ENCODE peak calls at places on chromosomes 7 and 10, in eight cellular contexts. One of them, this sample, is unnamed.

GRCh38 chr10:79136227-79137005 is 67.7 kb downstream of the ZMIZ1 start:
- DNase-seq in T-cell: no peak
- DNase-seq in activated CD8-positive, alpha-beta memory T cell treated with anti-CD3 and anti-CD28 coated beads, Interleukin-2, amount 50 U/mL, for 48 hours: no peak
- DNase-seq in HCT116: no peak
- DNase-seq in A673: no peak
- DNase-seq in OCI-LY7: peak; percentile 17
- DNase-seq in iris pigment epithelial cell: no peak
- DNase-seq in T-helper 2 cell: no peak
- DNase-seq in this sample: no peak

GRCh38 chr10:104080762-104081161 is 4.9 kb downstream of the COL17A1 start:
- DNase-seq in T-cell: no peak
- DNase-seq in activated CD8-positive, alpha-beta memory T cell treated with anti-CD3 and anti-CD28 coated beads, Interleukin-2, amount 50 U/mL, for 48 hours: no peak
- DNase-seq in HCT116: peak; percentile 59
- DNase-seq in A673: peak; percentile 5
- DNase-seq in OCI-LY7: peak; percentile 39
- DNase-seq in iris pigment epithelial cell: peak; percentile 44
- DNase-seq in T-helper 2 cell: no peak
- DNase-seq in this sample: peak; percentile 13

GRCh38 chr7:134165266-134165665 is 38.1 kb downstream of the LRGUK start:
- DNase-seq in T-cell: no peak
- DNase-seq in activated CD8-positive, alpha-beta memory T cell treated with anti-CD3 and anti-CD28 coated beads, Interleukin-2, amount 50 U/mL, for 48 hours: no peak
- DNase-seq in HCT116: no peak
- DNase-seq in A673: no peak
- DNase-seq in OCI-LY7: no peak
- DNase-seq in iris pigment epithelial cell: no peak
- DNase-seq in T-helper 2 cell: no peak
- DNase-seq in this sample: no peak

GRCh38 chr10:97347317-97347716 is 12.8 kb upstream of the FRAT2 start:
- DNase-seq in T-cell: no peak
- DNase-seq in activated CD8-positive, alpha-beta memory T cell treated with anti-CD3 and anti-CD28 coated beads, Interleukin-2, amount 50 U/mL, for 48 hours: no peak
- DNase-seq in HCT116: no peak
- DNase-seq in A673: no peak
- DNase-seq in OCI-LY7: no peak
- DNase-seq in iris pigment epithelial cell: no peak
- DNase-seq in T-helper 2 cell: no peak
- DNase-seq in this sample: no peak

GRCh38 chr7:29877196-29877595 is 70.9 kb downstream of the WIPF3 start:
- DNase-seq in T-cell: no peak
- DNase-seq in activated CD8-positive, alpha-beta memory T cell treated with anti-CD3 and anti-CD28 coated beads, Interleukin-2, amount 50 U/mL, for 48 hours: no peak
- DNase-seq in HCT116: no peak
- DNase-seq in A673: no peak
- DNase-seq in OCI-LY7: no peak
- DNase-seq in iris pigment epithelial cell: no peak
- DNase-seq in T-helper 2 cell: no peak
- DNase-seq in this sample: no peak

GRCh38 chr7:47635091-47636090 is 53.5 kb upstream of the TNS3 start:
- DNase-seq in T-cell: no peak
- DNase-seq in activated CD8-positive, alpha-beta memory T cell treated with anti-CD3 and anti-CD28 coated beads, Interleukin-2, amount 50 U/mL, for 48 hours: no peak
- DNase-seq in HCT116: no peak
- DNase-seq in A673: no peak
- DNase-seq in OCI-LY7: no peak
- DNase-seq in iris pigment epithelial cell: no peak
- DNase-seq in T-helper 2 cell: no peak
- DNase-seq in this sample: peak; percentile 78

GRCh38 chr7:57225666-57226065 is 93.4 kb upstream of the ZNF479 start:
- DNase-seq in T-cell: no peak
- DNase-seq in activated CD8-positive, alpha-beta memory T cell treated with anti-CD3 and anti-CD28 coated beads, Interleukin-2, amount 50 U/mL, for 48 hours: no peak
- DNase-seq in HCT116: no peak
- DNase-seq in A673: no peak
- DNase-seq in OCI-LY7: no peak
- DNase-seq in iris pigment epithelial cell: no peak
- DNase-seq in T-helper 2 cell: no peak
- DNase-seq in this sample: no peak

GRCh38 chr10:122841569-122841968 is 4.1 kb downstream of the CUZD1 start:
- DNase-seq in T-cell: no peak
- DNase-seq in activated CD8-positive, alpha-beta memory T cell treated with anti-CD3 and anti-CD28 coated beads, Interleukin-2, amount 50 U/mL, for 48 hours: no peak
- DNase-seq in HCT116: no peak
- DNase-seq in A673: no peak
- DNase-seq in OCI-LY7: no peak
- DNase-seq in iris pigment epithelial cell: no peak
- DNase-seq in T-helper 2 cell: no peak
- DNase-seq in this sample: no peak

GRCh38 chr10:23422003-23422411 is 16.9 kb upstream of the OTUD1 start:
- DNase-seq in T-cell: no peak
- DNase-seq in activated CD8-positive, alpha-beta memory T cell treated with anti-CD3 and anti-CD28 coated beads, Interleukin-2, amount 50 U/mL, for 48 hours: no peak
- DNase-seq in HCT116: no peak
- DNase-seq in A673: no peak
- DNase-seq in OCI-LY7: no peak
- DNase-seq in iris pigment epithelial cell: peak; percentile 8
- DNase-seq in T-helper 2 cell: no peak
- DNase-seq in this sample: peak; percentile 22

GRCh38 chr10:95237376-95238170 is 43.5 kb downstream of the ACSM6 start:
- DNase-seq in T-cell: no peak
- DNase-seq in activated CD8-positive, alpha-beta memory T cell treated with anti-CD3 and anti-CD28 coated beads, Interleukin-2, amount 50 U/mL, for 48 hours: no peak
- DNase-seq in HCT116: no peak
- DNase-seq in A673: no peak
- DNase-seq in OCI-LY7: peak; percentile 40
- DNase-seq in iris pigment epithelial cell: peak; percentile 44
- DNase-seq in T-helper 2 cell: no peak
- DNase-seq in this sample: no peak

GRCh38 chr7:17497549-17498193 is 199.2 kb downstream of the AHR start:
- DNase-seq in T-cell: no peak
- DNase-seq in activated CD8-positive, alpha-beta memory T cell treated with anti-CD3 and anti-CD28 coated beads, Interleukin-2, amount 50 U/mL, for 48 hours: no peak
- DNase-seq in HCT116: no peak
- DNase-seq in A673: no peak
- DNase-seq in OCI-LY7: no peak
- DNase-seq in iris pigment epithelial cell: no peak
- DNase-seq in T-helper 2 cell: no peak
- DNase-seq in this sample: no peak

GRCh38 chr10:104819731-104820130 is 178.6 kb downstream of the SORCS3 start:
- DNase-seq in T-cell: no peak
- DNase-seq in activated CD8-positive, alpha-beta memory T cell treated with anti-CD3 and anti-CD28 coated beads, Interleukin-2, amount 50 U/mL, for 48 hours: no peak
- DNase-seq in HCT116: no peak
- DNase-seq in A673: no peak
- DNase-seq in OCI-LY7: no peak
- DNase-seq in iris pigment epithelial cell: no peak
- DNase-seq in T-helper 2 cell: no peak
- DNase-seq in this sample: no peak

GRCh38 chr7:47982610-47983009 is 3.2 kb upstream of the HUS1 start:
- DNase-seq in T-cell: no peak
- DNase-seq in activated CD8-positive, alpha-beta memory T cell treated with anti-CD3 and anti-CD28 coated beads, Interleukin-2, amount 50 U/mL, for 48 hours: no peak
- DNase-seq in HCT116: no peak
- DNase-seq in A673: peak; percentile 37
- DNase-seq in OCI-LY7: no peak
- DNase-seq in iris pigment epithelial cell: no peak
- DNase-seq in T-helper 2 cell: no peak
- DNase-seq in this sample: no peak

GRCh38 chr10:60358282-60358681 is 31.4 kb downstream of the ANK3 start:
- DNase-seq in T-cell: no peak
- DNase-seq in activated CD8-positive, alpha-beta memory T cell treated with anti-CD3 and anti-CD28 coated beads, Interleukin-2, amount 50 U/mL, for 48 hours: no peak
- DNase-seq in HCT116: no peak
- DNase-seq in A673: no peak
- DNase-seq in OCI-LY7: no peak
- DNase-seq in iris pigment epithelial cell: no peak
- DNase-seq in T-helper 2 cell: no peak
- DNase-seq in this sample: no peak

GRCh38 chr10:17354781-17355180 is 99.6 kb downstream of the ST8SIA6 start:
- DNase-seq in T-cell: no peak
- DNase-seq in activated CD8-positive, alpha-beta memory T cell treated with anti-CD3 and anti-CD28 coated beads, Interleukin-2, amount 50 U/mL, for 48 hours: no peak
- DNase-seq in HCT116: no peak
- DNase-seq in A673: no peak
- DNase-seq in OCI-LY7: no peak
- DNase-seq in iris pigment epithelial cell: peak; percentile 12
- DNase-seq in T-helper 2 cell: no peak
- DNase-seq in this sample: peak; percentile 8

GRCh38 chr7:135976312-135977019 is 693 bp downstream of the MTPN start:
- DNase-seq in T-cell: peak; percentile 26
- DNase-seq in activated CD8-positive, alpha-beta memory T cell treated with anti-CD3 and anti-CD28 coated beads, Interleukin-2, amount 50 U/mL, for 48 hours: no peak
- DNase-seq in HCT116: peak; percentile 3
- DNase-seq in A673: no peak
- DNase-seq in OCI-LY7: peak; percentile 64
- DNase-seq in iris pigment epithelial cell: peak; percentile 9
- DNase-seq in T-helper 2 cell: no peak
- DNase-seq in this sample: no peak

GRCh38 chr7:28179081-28180030 is 1.2 kb downstream of the JAZF1 start:
- DNase-seq in T-cell: peak; percentile 68
- DNase-seq in activated CD8-positive, alpha-beta memory T cell treated with anti-CD3 and anti-CD28 coated beads, Interleukin-2, amount 50 U/mL, for 48 hours: peak; percentile 77
- DNase-seq in HCT116: no peak
- DNase-seq in A673: peak; percentile 39
- DNase-seq in OCI-LY7: peak; percentile 80
- DNase-seq in iris pigment epithelial cell: peak; percentile 66
- DNase-seq in T-helper 2 cell: peak; percentile 65
- DNase-seq in this sample: peak; percentile 89

GRCh38 chr7:136214356-136214755 is 237.2 kb upstream of the MTPN start:
- DNase-seq in T-cell: no peak
- DNase-seq in activated CD8-positive, alpha-beta memory T cell treated with anti-CD3 and anti-CD28 coated beads, Interleukin-2, amount 50 U/mL, for 48 hours: no peak
- DNase-seq in HCT116: peak; percentile 0
- DNase-seq in A673: no peak
- DNase-seq in OCI-LY7: no peak
- DNase-seq in iris pigment epithelial cell: peak; percentile 0
- DNase-seq in T-helper 2 cell: no peak
- DNase-seq in this sample: no peak

GRCh38 chr7:99551767-99552463 is at the start of gene FAM200A:
- DNase-seq in T-cell: peak; percentile 89
- DNase-seq in activated CD8-positive, alpha-beta memory T cell treated with anti-CD3 and anti-CD28 coated beads, Interleukin-2, amount 50 U/mL, for 48 hours: peak; percentile 93
- DNase-seq in HCT116: peak; percentile 92
- DNase-seq in A673: peak; percentile 97
- DNase-seq in OCI-LY7: peak; percentile 92
- DNase-seq in iris pigment epithelial cell: peak; percentile 92
- DNase-seq in T-helper 2 cell: peak; percentile 65
- DNase-seq in this sample: peak; percentile 97

GRCh38 chr7:57364933-57365710 is 84.9 kb upstream of the ZNF716 start:
- DNase-seq in T-cell: no peak
- DNase-seq in activated CD8-positive, alpha-beta memory T cell treated with anti-CD3 and anti-CD28 coated beads, Interleukin-2, amount 50 U/mL, for 48 hours: no peak
- DNase-seq in HCT116: no peak
- DNase-seq in A673: no peak
- DNase-seq in OCI-LY7: no peak
- DNase-seq in iris pigment epithelial cell: no peak
- DNase-seq in T-helper 2 cell: no peak
- DNase-seq in this sample: no peak

GRCh38 chr7:99762680-99763327 is 21.2 kb downstream of the CYP3A4 start:
- DNase-seq in T-cell: no peak
- DNase-seq in activated CD8-positive, alpha-beta memory T cell treated with anti-CD3 and anti-CD28 coated beads, Interleukin-2, amount 50 U/mL, for 48 hours: no peak
- DNase-seq in HCT116: no peak
- DNase-seq in A673: no peak
- DNase-seq in OCI-LY7: no peak
- DNase-seq in iris pigment epithelial cell: peak; percentile 88
- DNase-seq in T-helper 2 cell: no peak
- DNase-seq in this sample: peak; percentile 93

GRCh38 chr7:49852619-49853462 is 79.4 kb downstream of the VWC2 start:
- DNase-seq in T-cell: no peak
- DNase-seq in activated CD8-positive, alpha-beta memory T cell treated with anti-CD3 and anti-CD28 coated beads, Interleukin-2, amount 50 U/mL, for 48 hours: no peak
- DNase-seq in HCT116: peak; percentile 13
- DNase-seq in A673: peak; percentile 44
- DNase-seq in OCI-LY7: peak; percentile 77
- DNase-seq in iris pigment epithelial cell: peak; percentile 41
- DNase-seq in T-helper 2 cell: no peak
- DNase-seq in this sample: peak; percentile 14

GRCh38 chr7:16359201-16359600 is 62.1 kb downstream of the CRPPA start:
- DNase-seq in T-cell: no peak
- DNase-seq in activated CD8-positive, alpha-beta memory T cell treated with anti-CD3 and anti-CD28 coated beads, Interleukin-2, amount 50 U/mL, for 48 hours: no peak
- DNase-seq in HCT116: no peak
- DNase-seq in A673: no peak
- DNase-seq in OCI-LY7: no peak
- DNase-seq in iris pigment epithelial cell: no peak
- DNase-seq in T-helper 2 cell: no peak
- DNase-seq in this sample: no peak

GRCh38 chr7:94313926-94314325 is 80.8 kb upstream of the COL1A2 start:
- DNase-seq in T-cell: no peak
- DNase-seq in activated CD8-positive, alpha-beta memory T cell treated with anti-CD3 and anti-CD28 coated beads, Interleukin-2, amount 50 U/mL, for 48 hours: no peak
- DNase-seq in HCT116: no peak
- DNase-seq in A673: peak; percentile 37
- DNase-seq in OCI-LY7: no peak
- DNase-seq in iris pigment epithelial cell: peak; percentile 55
- DNase-seq in T-helper 2 cell: no peak
- DNase-seq in this sample: peak; percentile 64

GRCh38 chr10:34280599-34281374 is 534.3 kb downstream of the PARD3 start:
- DNase-seq in T-cell: no peak
- DNase-seq in activated CD8-positive, alpha-beta memory T cell treated with anti-CD3 and anti-CD28 coated beads, Interleukin-2, amount 50 U/mL, for 48 hours: no peak
- DNase-seq in HCT116: no peak
- DNase-seq in A673: no peak
- DNase-seq in OCI-LY7: no peak
- DNase-seq in iris pigment epithelial cell: peak; percentile 98
- DNase-seq in T-helper 2 cell: no peak
- DNase-seq in this sample: peak; percentile 88

GRCh38 chr7:119964065-119964464 is 308.9 kb upstream of the KCND2 start:
- DNase-seq in T-cell: no peak
- DNase-seq in activated CD8-positive, alpha-beta memory T cell treated with anti-CD3 and anti-CD28 coated beads, Interleukin-2, amount 50 U/mL, for 48 hours: no peak
- DNase-seq in HCT116: no peak
- DNase-seq in A673: no peak
- DNase-seq in OCI-LY7: no peak
- DNase-seq in iris pigment epithelial cell: no peak
- DNase-seq in T-helper 2 cell: no peak
- DNase-seq in this sample: no peak

GRCh38 chr10:63228237-63228636 is 95.1 kb downstream of the NRBF2 start:
- DNase-seq in T-cell: no peak
- DNase-seq in activated CD8-positive, alpha-beta memory T cell treated with anti-CD3 and anti-CD28 coated beads, Interleukin-2, amount 50 U/mL, for 48 hours: no peak
- DNase-seq in HCT116: no peak
- DNase-seq in A673: no peak
- DNase-seq in OCI-LY7: no peak
- DNase-seq in iris pigment epithelial cell: no peak
- DNase-seq in T-helper 2 cell: no peak
- DNase-seq in this sample: no peak

GRCh38 chr7:47690902-47691558 is 109.1 kb upstream of the TNS3 start:
- DNase-seq in T-cell: no peak
- DNase-seq in activated CD8-positive, alpha-beta memory T cell treated with anti-CD3 and anti-CD28 coated beads, Interleukin-2, amount 50 U/mL, for 48 hours: no peak
- DNase-seq in HCT116: no peak
- DNase-seq in A673: no peak
- DNase-seq in OCI-LY7: no peak
- DNase-seq in iris pigment epithelial cell: peak; percentile 62
- DNase-seq in T-helper 2 cell: no peak
- DNase-seq in this sample: peak; percentile 50